ENCODE peak calls at places on chromosomes 11 and 22, in nine cellular contexts. L is cardiac muscle cell; A is SK-MEL-5; H is Kasumi-1; T is stimulated activated CD4-positive, alpha-beta T cell treated with anti-CD3 and anti-CD28 coated beads, Interleukin-12 subunit alpha, Interleukin-12 subunit beta, amount 100 ng/mL, for 4 hours; I is Ammon's horn; Y is NAMALWA; E is activated CD8-positive, alpha-beta memory T cell treated with anti-CD3 and anti-CD28 coated beads for 1 hour; F is SK-N-DZ. N is an unnamed sample.

GRCh38 chr22:17243524-17243923 is 24.3 kb upstream of the ADA2 start:
- DNase-seq in H (no peak), A (peak), Y (peak), F (no peak), E (no peak), I (no peak), L (no peak), T (no peak), N (no peak)

GRCh38 chr11:112511271-112511670 is 250.6 kb upstream of the PLET1 start:
- DNase-seq in Y (no peak), E (no peak), F (no peak), A (no peak), T (no peak), H (no peak), L (no peak), I (no peak), N (no peak)

GRCh38 chr22:31952459-31952858 is 8.1 kb downstream of the YWHAH start:
- DNase-seq in L (no peak), Y (no peak), F (no peak), T (no peak), H (no peak), A (no peak), I (no peak), E (no peak), N (no peak)

GRCh38 chr11:46543564-46543963 is 50.3 kb downstream of the AMBRA1 start:
- DNase-seq in I (no peak), F (no peak), L (no peak), Y (no peak), T (no peak), E (no peak), A (no peak), H (no peak), N (no peak)

GRCh38 chr22:33000342-33001280 is 57.6 kb downstream of the SYN3 start:
- DNase-seq in I (peak), H (peak), E (no peak), F (peak), L (peak), A (peak), T (peak), Y (peak), N (peak)

GRCh38 chr11:79045018-79045787 is 395.6 kb downstream of the TENM4 start:
- DNase-seq in I (no peak), L (no peak), T (no peak), E (no peak), H (no peak), F (peak), Y (no peak), A (no peak), N (peak)

GRCh38 chr22:40951795-40952602 is 821 bp downstream of the RBX1 start:
- DNase-seq in H (no peak), T (no peak), E (no peak), F (no peak), L (no peak), A (peak), I (peak), Y (peak), N (no peak)

GRCh38 chr11:67558084-67558772 is 25.4 kb upstream of the GSTP1 start:
- DNase-seq in F (no peak), A (no peak), T (no peak), L (no peak), I (no peak), Y (no peak), E (no peak), H (no peak), N (no peak)

GRCh38 chr11:45538939-45539338 is 126.5 kb downstream of the CHST1 start:
- DNase-seq in H (no peak), Y (no peak), I (peak), E (no peak), L (no peak), F (no peak), T (no peak), A (no peak), N (no peak)

GRCh38 chr11:130775306-130776043 is 140.8 kb downstream of the SNX19 start:
- DNase-seq in H (no peak), T (no peak), I (no peak), A (no peak), L (no peak), E (no peak), Y (no peak), F (no peak), N (no peak)

GRCh38 chr22:33747576-33748180 is 172.6 kb downstream of the LARGE1 start:
- DNase-seq in E (no peak), A (peak), H (no peak), I (no peak), L (no peak), F (no peak), T (no peak), Y (peak), N (no peak)

GRCh38 chr22:48858121-48858520 is 969.6 kb downstream of the BRD1 start:
- DNase-seq in E (no peak), L (no peak), Y (no peak), I (no peak), A (no peak), F (no peak), T (no peak), H (no peak), N (no peak)

GRCh38 chr11:47377571-47378010 is 756 bp downstream of the SPI1 start:
- DNase-seq in T (no peak), H (peak), Y (no peak), I (no peak), E (no peak), A (no peak), L (no peak), F (no peak), N (no peak)

GRCh38 chr11:73260127-73260457 is 12.0 kb upstream of the P2RY6 start:
- DNase-seq in I (no peak), F (no peak), A (no peak), H (no peak), T (no peak), E (no peak), Y (no peak), L (no peak), N (peak)

N was measured in endodermal cell.